ENCODE peak calls at places on chromosomes 2 and 18, in seven cellular contexts. Z, J, D, L, S, F and M are unnamed samples.

GRCh38 chr2:174623690-174624089 is 26.1 kb upstream of the WIPF1 start:
- DNase-seq in Z (no peak), J (no peak), D (no peak), L (no peak), S (no peak), F (no peak), M (no peak)

GRCh38 chr18:1408331-1408835 is 503.7 kb downstream of the ADCYAP1 start:
- DNase-seq in Z (no peak), J (no peak), D (no peak), L (peak; percentile 12), S (no peak), F (no peak), M (no peak)

GRCh38 chr2:106944220-106944619 is 58.3 kb upstream of the ST6GAL2 start:
- DNase-seq in Z (peak; percentile 27), J (no peak), D (no peak), L (no peak), S (peak; percentile 58), F (no peak), M (no peak)

GRCh38 chr2:46656640-46657039 is 177.3 kb downstream of the TMEM247 start:
- DNase-seq in Z (no peak), J (no peak), D (no peak), L (no peak), S (no peak), F (no peak), M (no peak)

GRCh38 chr2:237556773-237557632 is 9.4 kb upstream of the PRLH start:
- DNase-seq in Z (no peak), J (no peak), D (no peak), L (no peak), S (no peak), F (no peak), M (no peak)

GRCh38 chr2:85472265-85472664 is 53.8 kb downstream of the SH2D6 start:
- DNase-seq in Z (no peak), J (no peak), D (no peak), L (no peak), S (no peak), F (no peak), M (no peak)

GRCh38 chr2:71244302-71244660 is 17.4 kb upstream of the PAIP2B start:
- DNase-seq in Z (no peak), J (no peak), D (no peak), L (no peak), S (no peak), F (no peak), M (no peak)

GRCh38 chr18:27136208-27136535 is 48.9 kb downstream of the CHST9 start:
- DNase-seq in Z (no peak), J (no peak), D (peak; percentile 68), L (no peak), S (peak; percentile 8), F (no peak), M (no peak)

GRCh38 chr18:61549411-61549810 is 216.2 kb downstream of the CDH20 start:
- DNase-seq in Z (no peak), J (no peak), D (no peak), L (no peak), S (no peak), F (no peak), M (no peak)

GRCh38 chr2:217065695-217066405 is 206.0 kb upstream of the TNP1 start:
- DNase-seq in Z (peak; percentile 93), J (no peak), D (no peak), L (no peak), S (peak; percentile 95), F (no peak), M (no peak)

GRCh38 chr2:179263015-179263414 is 1.6 kb downstream of the SESTD1 start:
- DNase-seq in Z (no peak), J (no peak), D (no peak), L (no peak), S (peak; percentile 92), F (no peak), M (no peak)

GRCh38 chr18:6943143-6943542 is 174.5 kb downstream of the LAMA1 start:
- DNase-seq in Z (no peak), J (no peak), D (no peak), L (no peak), S (no peak), F (no peak), M (no peak)

GRCh38 chr2:2014251-2014761 is 270.0 kb upstream of the PXDN start:
- DNase-seq in Z (no peak), J (peak; percentile 70), D (no peak), L (peak; percentile 80), S (peak; percentile 37), F (no peak), M (no peak)

GRCh38 chr2:168935810-168936581 is 34.9 kb downstream of the G6PC2 start:
- DNase-seq in Z (no peak), J (no peak), D (no peak), L (no peak), S (peak; percentile 88), F (no peak), M (no peak)